ENCODE peak calls at places on chromosomes 5 and 9, in eight cellular contexts. One of them, this sample, is unnamed.

GRCh38 chr5:89128930-89129625 is 246.1 kb upstream of the MEF2C start:
- DNase-seq in GM23248: no peak
- DNase-seq in germinal center: no peak
- DNase-seq in central memory CD4-positive, alpha-beta T cell: no peak
- DNase-seq in amygdala: no peak
- DNase-seq in nephron progenitor cell: no peak
- DNase-seq in GM12892: no peak
- DNase-seq in activated effector memory CD4-positive, alpha-beta T cell treated with Interleukin-2 at 50 U/mL for 16 hours: no peak
- DNase-seq in this sample: no peak

GRCh38 chr9:116020146-116020545 is 133.4 kb upstream of the PAPPA start:
- DNase-seq in GM23248: no peak
- DNase-seq in germinal center: no peak
- DNase-seq in central memory CD4-positive, alpha-beta T cell: no peak
- DNase-seq in amygdala: no peak
- DNase-seq in nephron progenitor cell: no peak
- DNase-seq in GM12892: no peak
- DNase-seq in activated effector memory CD4-positive, alpha-beta T cell treated with Interleukin-2 at 50 U/mL for 16 hours: no peak
- DNase-seq in this sample: no peak

GRCh38 chr5:37005946-37006540 is 129.5 kb downstream of the NIPBL start:
- DNase-seq in GM23248: peak; percentile 58
- DNase-seq in germinal center: peak; percentile 12
- DNase-seq in central memory CD4-positive, alpha-beta T cell: no peak
- DNase-seq in amygdala: no peak
- DNase-seq in nephron progenitor cell: no peak
- DNase-seq in GM12892: no peak
- DNase-seq in activated effector memory CD4-positive, alpha-beta T cell treated with Interleukin-2 at 50 U/mL for 16 hours: no peak
- DNase-seq in this sample: no peak

GRCh38 chr5:43428034-43428712 is 16.0 kb upstream of the CCL28 start:
- DNase-seq in GM23248: peak; percentile 62
- DNase-seq in germinal center: no peak
- DNase-seq in central memory CD4-positive, alpha-beta T cell: no peak
- DNase-seq in amygdala: no peak
- DNase-seq in nephron progenitor cell: no peak
- DNase-seq in GM12892: no peak
- DNase-seq in activated effector memory CD4-positive, alpha-beta T cell treated with Interleukin-2 at 50 U/mL for 16 hours: no peak
- DNase-seq in this sample: no peak

GRCh38 chr9:121125590-121125989 is 50.8 kb downstream of the CNTRL start:
- DNase-seq in GM23248: no peak
- DNase-seq in germinal center: no peak
- DNase-seq in central memory CD4-positive, alpha-beta T cell: no peak
- DNase-seq in amygdala: no peak
- DNase-seq in nephron progenitor cell: no peak
- DNase-seq in GM12892: no peak
- DNase-seq in activated effector memory CD4-positive, alpha-beta T cell treated with Interleukin-2 at 50 U/mL for 16 hours: no peak
- DNase-seq in this sample: no peak

GRCh38 chr9:133148351-133149129 is 15.2 kb downstream of the GBGT1 start:
- DNase-seq in GM23248: peak; percentile 70
- DNase-seq in germinal center: no peak
- DNase-seq in central memory CD4-positive, alpha-beta T cell: peak; percentile 75
- DNase-seq in amygdala: no peak
- DNase-seq in nephron progenitor cell: peak; percentile 40
- DNase-seq in GM12892: peak; percentile 57
- DNase-seq in activated effector memory CD4-positive, alpha-beta T cell treated with Interleukin-2 at 50 U/mL for 16 hours: peak; percentile 47
- DNase-seq in this sample: no peak

GRCh38 chr5:34869256-34869655 is 30.3 kb downstream of the TTC23L start:
- DNase-seq in GM23248: no peak
- DNase-seq in germinal center: no peak
- DNase-seq in central memory CD4-positive, alpha-beta T cell: no peak
- DNase-seq in amygdala: no peak
- DNase-seq in nephron progenitor cell: no peak
- DNase-seq in GM12892: no peak
- DNase-seq in activated effector memory CD4-positive, alpha-beta T cell treated with Interleukin-2 at 50 U/mL for 16 hours: no peak
- DNase-seq in this sample: peak; percentile 50

GRCh38 chr9:123615381-123615780 is 259.4 kb downstream of the CRB2 start:
- DNase-seq in GM23248: no peak
- DNase-seq in germinal center: no peak
- DNase-seq in central memory CD4-positive, alpha-beta T cell: no peak
- DNase-seq in amygdala: no peak
- DNase-seq in nephron progenitor cell: no peak
- DNase-seq in GM12892: no peak
- DNase-seq in activated effector memory CD4-positive, alpha-beta T cell treated with Interleukin-2 at 50 U/mL for 16 hours: no peak
- DNase-seq in this sample: no peak

GRCh38 chr5:79008362-79008761 is 23.3 kb upstream of the ARSB start:
- DNase-seq in GM23248: no peak
- DNase-seq in germinal center: no peak
- DNase-seq in central memory CD4-positive, alpha-beta T cell: no peak
- DNase-seq in amygdala: no peak
- DNase-seq in nephron progenitor cell: no peak
- DNase-seq in GM12892: no peak
- DNase-seq in activated effector memory CD4-positive, alpha-beta T cell treated with Interleukin-2 at 50 U/mL for 16 hours: no peak
- DNase-seq in this sample: no peak

GRCh38 chr5:45507174-45507573 is 189.0 kb downstream of the HCN1 start:
- DNase-seq in GM23248: no peak
- DNase-seq in germinal center: no peak
- DNase-seq in central memory CD4-positive, alpha-beta T cell: no peak
- DNase-seq in amygdala: no peak
- DNase-seq in nephron progenitor cell: no peak
- DNase-seq in GM12892: no peak
- DNase-seq in activated effector memory CD4-positive, alpha-beta T cell treated with Interleukin-2 at 50 U/mL for 16 hours: no peak
- DNase-seq in this sample: no peak

GRCh38 chr9:35367451-35367850 is 122.5 kb upstream of the RUSC2 start:
- DNase-seq in GM23248: peak; percentile 93
- DNase-seq in germinal center: no peak
- DNase-seq in central memory CD4-positive, alpha-beta T cell: no peak
- DNase-seq in amygdala: no peak
- DNase-seq in nephron progenitor cell: no peak
- DNase-seq in GM12892: no peak
- DNase-seq in activated effector memory CD4-positive, alpha-beta T cell treated with Interleukin-2 at 50 U/mL for 16 hours: no peak
- DNase-seq in this sample: no peak

GRCh38 chr9:124283232-124283814 is 25.6 kb downstream of the NEK6 start:
- DNase-seq in GM23248: no peak
- DNase-seq in germinal center: no peak
- DNase-seq in central memory CD4-positive, alpha-beta T cell: no peak
- DNase-seq in amygdala: no peak
- DNase-seq in nephron progenitor cell: no peak
- DNase-seq in GM12892: no peak
- DNase-seq in activated effector memory CD4-positive, alpha-beta T cell treated with Interleukin-2 at 50 U/mL for 16 hours: no peak
- DNase-seq in this sample: no peak

GRCh38 chr9:113621309-113621791 is 157.8 kb downstream of the RGS3 start:
- DNase-seq in GM23248: peak; percentile 97
- DNase-seq in germinal center: no peak
- DNase-seq in central memory CD4-positive, alpha-beta T cell: no peak
- DNase-seq in amygdala: no peak
- DNase-seq in nephron progenitor cell: peak; percentile 51
- DNase-seq in GM12892: no peak
- DNase-seq in activated effector memory CD4-positive, alpha-beta T cell treated with Interleukin-2 at 50 U/mL for 16 hours: no peak
- DNase-seq in this sample: peak; percentile 44

GRCh38 chr9:26597542-26597941 is 295.1 kb downstream of the CAAP1 start:
- DNase-seq in GM23248: no peak
- DNase-seq in germinal center: no peak
- DNase-seq in central memory CD4-positive, alpha-beta T cell: no peak
- DNase-seq in amygdala: no peak
- DNase-seq in nephron progenitor cell: no peak
- DNase-seq in GM12892: no peak
- DNase-seq in activated effector memory CD4-positive, alpha-beta T cell treated with Interleukin-2 at 50 U/mL for 16 hours: no peak
- DNase-seq in this sample: no peak

GRCh38 chr9:115411993-115412452 is 294.1 kb upstream of the TNC start:
- DNase-seq in GM23248: peak; percentile 87
- DNase-seq in germinal center: no peak
- DNase-seq in central memory CD4-positive, alpha-beta T cell: no peak
- DNase-seq in amygdala: no peak
- DNase-seq in nephron progenitor cell: no peak
- DNase-seq in GM12892: no peak
- DNase-seq in activated effector memory CD4-positive, alpha-beta T cell treated with Interleukin-2 at 50 U/mL for 16 hours: no peak
- DNase-seq in this sample: no peak

GRCh38 chr5:56037531-56038010 is 42.8 kb upstream of the IL6ST start:
- DNase-seq in GM23248: no peak
- DNase-seq in germinal center: no peak
- DNase-seq in central memory CD4-positive, alpha-beta T cell: no peak
- DNase-seq in amygdala: no peak
- DNase-seq in nephron progenitor cell: no peak
- DNase-seq in GM12892: no peak
- DNase-seq in activated effector memory CD4-positive, alpha-beta T cell treated with Interleukin-2 at 50 U/mL for 16 hours: no peak
- DNase-seq in this sample: no peak

GRCh38 chr5:150508021-150508640 is at the start of gene NDST1:
- DNase-seq in GM23248: no peak
- DNase-seq in germinal center: no peak
- DNase-seq in central memory CD4-positive, alpha-beta T cell: no peak
- DNase-seq in amygdala: no peak
- DNase-seq in nephron progenitor cell: no peak
- DNase-seq in GM12892: no peak
- DNase-seq in activated effector memory CD4-positive, alpha-beta T cell treated with Interleukin-2 at 50 U/mL for 16 hours: no peak
- DNase-seq in this sample: no peak

GRCh38 chr5:64707191-64707590 is 16.9 kb downstream of the SHISAL2B start:
- DNase-seq in GM23248: no peak
- DNase-seq in germinal center: no peak
- DNase-seq in central memory CD4-positive, alpha-beta T cell: no peak
- DNase-seq in amygdala: no peak
- DNase-seq in nephron progenitor cell: no peak
- DNase-seq in GM12892: no peak
- DNase-seq in activated effector memory CD4-positive, alpha-beta T cell treated with Interleukin-2 at 50 U/mL for 16 hours: no peak
- DNase-seq in this sample: no peak

GRCh38 chr5:72380491-72381274 is 60.5 kb downstream of the PTCD2 start:
- DNase-seq in GM23248: peak; percentile 29
- DNase-seq in germinal center: no peak
- DNase-seq in central memory CD4-positive, alpha-beta T cell: no peak
- DNase-seq in amygdala: no peak
- DNase-seq in nephron progenitor cell: no peak
- DNase-seq in GM12892: peak; percentile 20
- DNase-seq in activated effector memory CD4-positive, alpha-beta T cell treated with Interleukin-2 at 50 U/mL for 16 hours: no peak
- DNase-seq in this sample: no peak

GRCh38 chr5:69271376-69271775 is 36.7 kb downstream of the CDK7 start:
- DNase-seq in GM23248: peak; percentile 77
- DNase-seq in germinal center: no peak
- DNase-seq in central memory CD4-positive, alpha-beta T cell: no peak
- DNase-seq in amygdala: no peak
- DNase-seq in nephron progenitor cell: no peak
- DNase-seq in GM12892: no peak
- DNase-seq in activated effector memory CD4-positive, alpha-beta T cell treated with Interleukin-2 at 50 U/mL for 16 hours: no peak
- DNase-seq in this sample: peak; percentile 83